ENCODE peak calls at places on chromosomes 5 and 9, in ten cellular contexts. One of them, this sample, is unnamed.
A peak's percentile ranks its signal among the peaks of the same experiment; 100 is the strongest.

GRCh38 chr5:132747064-132747692 is at the start of gene CCNI2:
- DNase-seq in right cardiac atrium: peak; percentile 61
- DNase-seq in CD4-positive, CD25-positive, alpha-beta regulatory T cell: peak; percentile 68
- DNase-seq in GM23248: peak; percentile 56
- DNase-seq in left lung: peak; percentile 82
- DNase-seq in left ventricle myocardium inferior: no peak
- DNase-seq in HCT116: no peak
- DNase-seq in sigmoid colon: no peak
- DNase-seq in breast epithelium: peak; percentile 19
- DNase-seq in A549: peak; percentile 12
- DNase-seq in this sample: peak; percentile 72

GRCh38 chr9:136799854-136800657 is 3.9 kb downstream of the CCDC183 start:
- DNase-seq in right cardiac atrium: peak; percentile 92
- DNase-seq in breast epithelium: peak; percentile 88
- DNase-seq in GM23248: peak; percentile 67
- DNase-seq in left ventricle myocardium inferior: peak; percentile 85
- DNase-seq in A549: peak; percentile 89
- DNase-seq in left lung: peak; percentile 94
- DNase-seq in HCT116: peak; percentile 60
- DNase-seq in CD4-positive, CD25-positive, alpha-beta regulatory T cell: peak; percentile 90
- DNase-seq in sigmoid colon: peak; percentile 86
- DNase-seq in this sample: peak; percentile 92

GRCh38 chr9:68970150-68970549 is 43.8 kb downstream of the PRKACG start:
- DNase-seq in left lung: no peak
- DNase-seq in right cardiac atrium: no peak
- DNase-seq in GM23248: no peak
- DNase-seq in HCT116: no peak
- DNase-seq in A549: no peak
- DNase-seq in CD4-positive, CD25-positive, alpha-beta regulatory T cell: no peak
- DNase-seq in breast epithelium: no peak
- DNase-seq in left ventricle myocardium inferior: no peak
- DNase-seq in sigmoid colon: no peak
- DNase-seq in this sample: no peak

GRCh38 chr5:107806271-107806670 is 135.5 kb upstream of the EFNA5 start:
- DNase-seq in right cardiac atrium: no peak
- DNase-seq in HCT116: no peak
- DNase-seq in A549: no peak
- DNase-seq in left ventricle myocardium inferior: no peak
- DNase-seq in CD4-positive, CD25-positive, alpha-beta regulatory T cell: no peak
- DNase-seq in GM23248: no peak
- DNase-seq in sigmoid colon: no peak
- DNase-seq in breast epithelium: no peak
- DNase-seq in left lung: no peak
- DNase-seq in this sample: no peak

GRCh38 chr5:14728109-14728938 is 63.8 kb downstream of the OTULIN start:
- DNase-seq in A549: no peak
- DNase-seq in right cardiac atrium: no peak
- DNase-seq in sigmoid colon: no peak
- DNase-seq in left lung: no peak
- DNase-seq in left ventricle myocardium inferior: no peak
- DNase-seq in breast epithelium: no peak
- DNase-seq in GM23248: no peak
- DNase-seq in HCT116: no peak
- DNase-seq in CD4-positive, CD25-positive, alpha-beta regulatory T cell: no peak
- DNase-seq in this sample: no peak

GRCh38 chr5:158538506-158539074 is 561.1 kb downstream of the EBF1 start:
- DNase-seq in left lung: no peak
- DNase-seq in left ventricle myocardium inferior: peak; percentile 27
- DNase-seq in HCT116: no peak
- DNase-seq in right cardiac atrium: peak; percentile 64
- DNase-seq in A549: no peak
- DNase-seq in breast epithelium: no peak
- DNase-seq in GM23248: no peak
- DNase-seq in CD4-positive, CD25-positive, alpha-beta regulatory T cell: no peak
- DNase-seq in sigmoid colon: no peak
- DNase-seq in this sample: no peak

GRCh38 chr5:89457411-89458329 is 574.7 kb upstream of the MEF2C start:
- DNase-seq in right cardiac atrium: peak; percentile 78
- DNase-seq in sigmoid colon: peak; percentile 69
- DNase-seq in CD4-positive, CD25-positive, alpha-beta regulatory T cell: no peak
- DNase-seq in HCT116: peak; percentile 86
- DNase-seq in left ventricle myocardium inferior: peak; percentile 51
- DNase-seq in GM23248: peak; percentile 91
- DNase-seq in left lung: no peak
- DNase-seq in breast epithelium: peak; percentile 40
- DNase-seq in A549: peak; percentile 0
- DNase-seq in this sample: no peak

GRCh38 chr5:181231444-181231843 is 8.4 kb downstream of the TRIM41 start:
- DNase-seq in GM23248: no peak
- DNase-seq in right cardiac atrium: no peak
- DNase-seq in A549: no peak
- DNase-seq in CD4-positive, CD25-positive, alpha-beta regulatory T cell: no peak
- DNase-seq in left ventricle myocardium inferior: no peak
- DNase-seq in HCT116: no peak
- DNase-seq in sigmoid colon: no peak
- DNase-seq in breast epithelium: no peak
- DNase-seq in left lung: no peak
- DNase-seq in this sample: no peak

GRCh38 chr5:145872486-145872885 is 328 bp downstream of the GRXCR2 start:
- DNase-seq in CD4-positive, CD25-positive, alpha-beta regulatory T cell: no peak
- DNase-seq in left ventricle myocardium inferior: no peak
- DNase-seq in HCT116: no peak
- DNase-seq in breast epithelium: no peak
- DNase-seq in sigmoid colon: no peak
- DNase-seq in GM23248: no peak
- DNase-seq in right cardiac atrium: peak; percentile 47
- DNase-seq in left lung: no peak
- DNase-seq in A549: no peak
- DNase-seq in this sample: no peak

GRCh38 chr9:14245901-14246525 is 67.9 kb downstream of the NFIB start:
- DNase-seq in CD4-positive, CD25-positive, alpha-beta regulatory T cell: no peak
- DNase-seq in sigmoid colon: no peak
- DNase-seq in right cardiac atrium: no peak
- DNase-seq in GM23248: peak; percentile 63
- DNase-seq in A549: no peak
- DNase-seq in left ventricle myocardium inferior: no peak
- DNase-seq in HCT116: no peak
- DNase-seq in left lung: no peak
- DNase-seq in breast epithelium: no peak
- DNase-seq in this sample: no peak

GRCh38 chr9:80605129-80605528 is 1033.4 kb downstream of the TLE4 start:
- DNase-seq in GM23248: peak; percentile 18
- DNase-seq in CD4-positive, CD25-positive, alpha-beta regulatory T cell: no peak
- DNase-seq in breast epithelium: no peak
- DNase-seq in HCT116: no peak
- DNase-seq in right cardiac atrium: no peak
- DNase-seq in left ventricle myocardium inferior: no peak
- DNase-seq in A549: peak; percentile 35
- DNase-seq in sigmoid colon: no peak
- DNase-seq in left lung: no peak
- DNase-seq in this sample: no peak

GRCh38 chr5:136769093-136769492 is 403.7 kb upstream of the TRPC7 start:
- DNase-seq in GM23248: no peak
- DNase-seq in breast epithelium: no peak
- DNase-seq in CD4-positive, CD25-positive, alpha-beta regulatory T cell: no peak
- DNase-seq in right cardiac atrium: no peak
- DNase-seq in left ventricle myocardium inferior: no peak
- DNase-seq in A549: no peak
- DNase-seq in sigmoid colon: no peak
- DNase-seq in HCT116: no peak
- DNase-seq in left lung: no peak
- DNase-seq in this sample: no peak

GRCh38 chr5:65483474-65484346 is 2.0 kb upstream of the ADAMTS6 start:
- DNase-seq in HCT116: peak; percentile 52
- DNase-seq in GM23248: peak; percentile 89
- DNase-seq in CD4-positive, CD25-positive, alpha-beta regulatory T cell: peak; percentile 65
- DNase-seq in right cardiac atrium: no peak
- DNase-seq in sigmoid colon: no peak
- DNase-seq in left lung: no peak
- DNase-seq in left ventricle myocardium inferior: no peak
- DNase-seq in breast epithelium: no peak
- DNase-seq in A549: peak; percentile 63
- DNase-seq in this sample: no peak

GRCh38 chr9:132079391-132080071 is at the start of gene MED27:
- DNase-seq in A549: peak; percentile 87
- DNase-seq in CD4-positive, CD25-positive, alpha-beta regulatory T cell: peak; percentile 95
- DNase-seq in left lung: peak; percentile 96
- DNase-seq in left ventricle myocardium inferior: peak; percentile 94
- DNase-seq in HCT116: peak; percentile 81
- DNase-seq in GM23248: peak; percentile 98
- DNase-seq in breast epithelium: peak; percentile 83
- DNase-seq in sigmoid colon: peak; percentile 93
- DNase-seq in right cardiac atrium: peak; percentile 97
- DNase-seq in this sample: peak; percentile 94
- H3K27ac ChIP-seq in A549: peak within 1 kb of the TSS; percentile 77
- H3K27ac ChIP-seq in CD4-positive, CD25-positive, alpha-beta regulatory T cell: peak within 1 kb of the TSS; percentile 44
- H3K27ac ChIP-seq in left lung: no peak within 1 kb of the TSS
- H3K27ac ChIP-seq in left ventricle myocardium inferior: peak within 1 kb of the TSS; percentile 75
- H3K27ac ChIP-seq in HCT116: peak within 1 kb of the TSS; percentile 28
- H3K27ac ChIP-seq in GM23248: peak within 1 kb of the TSS; percentile 58
- H3K27ac ChIP-seq in breast epithelium: peak within 1 kb of the TSS; percentile 82
- H3K27ac ChIP-seq in sigmoid colon: peak within 1 kb of the TSS; percentile 85
- H3K27ac ChIP-seq in right cardiac atrium: peak within 1 kb of the TSS; percentile 61
- H3K27ac ChIP-seq in this sample: peak within 1 kb of the TSS; percentile 65

GRCh38 chr9:76902395-76902794 is 3.5 kb downstream of the PRUNE2 start:
- DNase-seq in breast epithelium: no peak
- DNase-seq in left lung: no peak
- DNase-seq in sigmoid colon: no peak
- DNase-seq in GM23248: no peak
- DNase-seq in right cardiac atrium: no peak
- DNase-seq in HCT116: no peak
- DNase-seq in left ventricle myocardium inferior: no peak
- DNase-seq in CD4-positive, CD25-positive, alpha-beta regulatory T cell: no peak
- DNase-seq in A549: no peak
- DNase-seq in this sample: no peak

GRCh38 chr9:76901801-76902200 is 4.1 kb downstream of the PRUNE2 start:
- DNase-seq in GM23248: no peak
- DNase-seq in sigmoid colon: peak; percentile 80
- DNase-seq in left ventricle myocardium inferior: no peak
- DNase-seq in CD4-positive, CD25-positive, alpha-beta regulatory T cell: no peak
- DNase-seq in HCT116: no peak
- DNase-seq in right cardiac atrium: no peak
- DNase-seq in breast epithelium: no peak
- DNase-seq in A549: no peak
- DNase-seq in left lung: no peak
- DNase-seq in this sample: no peak

GRCh38 chr9:76897804-76898525 is 7.9 kb downstream of the PRUNE2 start:
- DNase-seq in left ventricle myocardium inferior: no peak
- DNase-seq in GM23248: no peak
- DNase-seq in CD4-positive, CD25-positive, alpha-beta regulatory T cell: no peak
- DNase-seq in left lung: no peak
- DNase-seq in HCT116: no peak
- DNase-seq in breast epithelium: no peak
- DNase-seq in A549: no peak
- DNase-seq in sigmoid colon: no peak
- DNase-seq in right cardiac atrium: no peak
- DNase-seq in this sample: no peak

GRCh38 chr9:76898786-76899185 is 7.1 kb downstream of the PRUNE2 start:
- DNase-seq in HCT116: no peak
- DNase-seq in left lung: no peak
- DNase-seq in A549: no peak
- DNase-seq in GM23248: no peak
- DNase-seq in breast epithelium: no peak
- DNase-seq in sigmoid colon: no peak
- DNase-seq in right cardiac atrium: no peak
- DNase-seq in left ventricle myocardium inferior: no peak
- DNase-seq in CD4-positive, CD25-positive, alpha-beta regulatory T cell: no peak
- DNase-seq in this sample: no peak

DNA sequence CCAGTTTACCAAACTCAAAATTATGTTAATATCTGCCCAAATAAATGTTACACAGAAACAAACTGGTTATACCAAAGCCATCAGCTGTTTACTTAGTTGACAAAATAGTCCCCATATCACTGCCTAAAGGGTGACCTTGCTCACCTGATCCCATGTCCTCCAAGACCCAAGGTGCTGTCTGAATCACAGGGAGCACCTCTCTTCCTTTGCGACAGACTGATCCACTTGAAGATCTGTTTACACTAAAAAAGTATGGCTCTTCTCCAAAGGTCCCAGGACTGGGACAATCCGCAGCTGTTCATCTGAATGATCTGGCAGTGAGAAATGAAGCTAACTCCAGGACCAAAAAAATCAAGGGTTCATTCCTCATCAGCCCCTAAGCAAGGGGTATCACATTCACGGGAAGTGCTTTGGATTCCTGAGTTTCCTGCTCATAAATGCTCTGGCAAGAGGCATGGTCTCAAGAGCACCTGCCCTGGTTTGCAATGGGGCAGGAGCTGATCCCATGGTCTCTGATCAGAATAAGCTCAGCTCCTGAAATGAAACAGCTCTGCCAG is 5.0 kb downstream of the PRUNE2 start:
- DNase-seq in right cardiac atrium: no peak
- DNase-seq in breast epithelium: no peak
- DNase-seq in HCT116: no peak
- DNase-seq in left lung: no peak
- DNase-seq in CD4-positive, CD25-positive, alpha-beta regulatory T cell: no peak
- DNase-seq in A549: no peak
- DNase-seq in left ventricle myocardium inferior: no peak
- DNase-seq in sigmoid colon: no peak
- DNase-seq in GM23248: no peak
- DNase-seq in this sample: no peak
- H3K4me1 ChIP-seq in right cardiac atrium: peaks cover 2% of the 10 kb centered on the region
- H3K4me1 ChIP-seq in breast epithelium: peaks cover 4% of the 10 kb centered on the region
- H3K4me1 ChIP-seq in HCT116: no peaks in the 10 kb centered on the region
- H3K4me1 ChIP-seq in left lung: peaks cover 5% of the 10 kb centered on the region
- H3K4me1 ChIP-seq in CD4-positive, CD25-positive, alpha-beta regulatory T cell: no peaks in the 10 kb centered on the region
- H3K4me1 ChIP-seq in A549: no peaks in the 10 kb centered on the region
- H3K4me1 ChIP-seq in left ventricle myocardium inferior: peaks cover 13% of the 10 kb centered on the region
- H3K4me1 ChIP-seq in sigmoid colon: no peaks in the 10 kb centered on the region
- H3K4me1 ChIP-seq in GM23248: peaks cover 10% of the 10 kb centered on the region
- H3K4me1 ChIP-seq in this sample: no peaks in the 10 kb centered on the region

DNA sequence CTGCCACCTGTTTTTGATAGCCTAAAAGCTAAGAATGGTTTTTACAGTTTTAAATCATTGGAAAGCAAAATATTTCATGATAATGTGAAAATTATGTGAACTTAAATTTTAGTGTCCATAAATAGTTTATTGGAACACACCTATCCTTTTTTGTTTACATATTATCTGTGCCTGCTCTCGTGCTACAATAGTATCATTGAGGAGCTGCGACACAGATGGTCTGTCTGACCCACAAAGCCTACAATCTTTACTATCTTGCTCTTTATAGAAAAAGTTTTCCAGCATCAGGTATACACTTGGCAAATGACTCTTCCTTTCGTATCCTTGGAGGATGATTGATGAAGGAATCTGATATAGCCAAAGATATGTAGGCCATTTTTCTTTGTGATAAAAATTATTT is 40.2 kb downstream of the TTC1 start:
- DNase-seq in GM23248: no peak
- DNase-seq in HCT116: no peak
- DNase-seq in right cardiac atrium: no peak
- DNase-seq in CD4-positive, CD25-positive, alpha-beta regulatory T cell: no peak
- DNase-seq in left lung: no peak
- DNase-seq in left ventricle myocardium inferior: no peak
- DNase-seq in A549: no peak
- DNase-seq in sigmoid colon: no peak
- DNase-seq in breast epithelium: no peak
- DNase-seq in this sample: no peak
- H3K4me3 ChIP-seq in GM23248: no peak overlapping the region
- H3K4me3 ChIP-seq in HCT116: no peak overlapping the region
- H3K4me3 ChIP-seq in right cardiac atrium: no peak overlapping the region
- H3K4me3 ChIP-seq in CD4-positive, CD25-positive, alpha-beta regulatory T cell: no peak overlapping the region
- H3K4me3 ChIP-seq in left lung: no peak overlapping the region
- H3K4me3 ChIP-seq in left ventricle myocardium inferior: no peak overlapping the region
- H3K4me3 ChIP-seq in A549: no peak overlapping the region
- H3K4me3 ChIP-seq in sigmoid colon: no peak overlapping the region
- H3K4me3 ChIP-seq in breast epithelium: no peak overlapping the region
- H3K4me3 ChIP-seq in this sample: no peak overlapping the region

GRCh38 chr9:4690144-4690543 is 10.8 kb downstream of the CDC37L1 start:
- DNase-seq in CD4-positive, CD25-positive, alpha-beta regulatory T cell: no peak
- DNase-seq in breast epithelium: no peak
- DNase-seq in HCT116: no peak
- DNase-seq in GM23248: no peak
- DNase-seq in sigmoid colon: no peak
- DNase-seq in left ventricle myocardium inferior: no peak
- DNase-seq in A549: no peak
- DNase-seq in left lung: no peak
- DNase-seq in right cardiac atrium: no peak
- DNase-seq in this sample: no peak
- H3K27ac ChIP-seq in CD4-positive, CD25-positive, alpha-beta regulatory T cell: no peak overlapping the region
- H3K27ac ChIP-seq in breast epithelium: peak overlapping the region; percentile 39
- H3K27ac ChIP-seq in HCT116: no peak overlapping the region
- H3K27ac ChIP-seq in GM23248: peak overlapping the region; percentile 58
- H3K27ac ChIP-seq in sigmoid colon: no peak overlapping the region
- H3K27ac ChIP-seq in left ventricle myocardium inferior: no peak overlapping the region
- H3K27ac ChIP-seq in A549: no peak overlapping the region
- H3K27ac ChIP-seq in left lung: no peak overlapping the region
- H3K27ac ChIP-seq in right cardiac atrium: no peak overlapping the region
- H3K27ac ChIP-seq in this sample: no peak overlapping the region